ENCODE peak calls at places on chromosomes 12 and 14, in nine cellular contexts. One of them, this sample, is unnamed.

GRCh38 chr12:1827806-1828805 is 7.7 kb downstream of the LRTM2 start:
- DNase-seq in cardiac muscle cell: no peak
- DNase-seq in hippocampal formation: no peak
- DNase-seq in activated T-helper 1 cell treated with anti-CD3 and anti-CD28 coated beads, Interleukin-2, amount 50 U/mL, for 16 hours: no peak
- DNase-seq in tibial artery: no peak
- DNase-seq in kidney tubule cell: no peak
- DNase-seq in activated CD4-positive, alpha-beta T cell treated with anti-CD3 and anti-CD28 coated beads for 24 hours: no peak
- DNase-seq in NCI-H460: no peak
- DNase-seq in uterus: no peak
- DNase-seq in this sample: no peak

GRCh38 chr12:49233842-49234526 is 30.9 kb upstream of the TUBA1C start:
- DNase-seq in hippocampal formation: peak
- DNase-seq in NCI-H460: no peak
- DNase-seq in tibial artery: peak
- DNase-seq in kidney tubule cell: no peak
- DNase-seq in activated CD4-positive, alpha-beta T cell treated with anti-CD3 and anti-CD28 coated beads for 24 hours: no peak
- DNase-seq in activated T-helper 1 cell treated with anti-CD3 and anti-CD28 coated beads, Interleukin-2, amount 50 U/mL, for 16 hours: no peak
- DNase-seq in uterus: peak
- DNase-seq in cardiac muscle cell: no peak
- DNase-seq in this sample: no peak

GRCh38 chr14:73397810-73398209 is 60.5 kb downstream of the NUMB start:
- DNase-seq in hippocampal formation: no peak
- DNase-seq in tibial artery: no peak
- DNase-seq in NCI-H460: no peak
- DNase-seq in kidney tubule cell: no peak
- DNase-seq in activated CD4-positive, alpha-beta T cell treated with anti-CD3 and anti-CD28 coated beads for 24 hours: no peak
- DNase-seq in cardiac muscle cell: peak
- DNase-seq in uterus: no peak
- DNase-seq in activated T-helper 1 cell treated with anti-CD3 and anti-CD28 coated beads, Interleukin-2, amount 50 U/mL, for 16 hours: no peak
- DNase-seq in this sample: no peak

GRCh38 chr14:54577494-54577893 is 10.6 kb downstream of the SAMD4A start:
- DNase-seq in tibial artery: no peak
- DNase-seq in activated T-helper 1 cell treated with anti-CD3 and anti-CD28 coated beads, Interleukin-2, amount 50 U/mL, for 16 hours: no peak
- DNase-seq in NCI-H460: no peak
- DNase-seq in uterus: no peak
- DNase-seq in kidney tubule cell: no peak
- DNase-seq in hippocampal formation: no peak
- DNase-seq in cardiac muscle cell: no peak
- DNase-seq in activated CD4-positive, alpha-beta T cell treated with anti-CD3 and anti-CD28 coated beads for 24 hours: no peak
- DNase-seq in this sample: no peak

GRCh38 chr14:97251423-97252155 is 454.4 kb downstream of the VRK1 start:
- DNase-seq in NCI-H460: no peak
- DNase-seq in tibial artery: no peak
- DNase-seq in cardiac muscle cell: no peak
- DNase-seq in kidney tubule cell: no peak
- DNase-seq in uterus: no peak
- DNase-seq in activated T-helper 1 cell treated with anti-CD3 and anti-CD28 coated beads, Interleukin-2, amount 50 U/mL, for 16 hours: no peak
- DNase-seq in activated CD4-positive, alpha-beta T cell treated with anti-CD3 and anti-CD28 coated beads for 24 hours: no peak
- DNase-seq in hippocampal formation: no peak
- DNase-seq in this sample: no peak

GRCh38 chr12:124790650-124791400 is 72.8 kb downstream of the SCARB1 start:
- DNase-seq in NCI-H460: no peak
- DNase-seq in hippocampal formation: no peak
- DNase-seq in tibial artery: no peak
- DNase-seq in activated CD4-positive, alpha-beta T cell treated with anti-CD3 and anti-CD28 coated beads for 24 hours: no peak
- DNase-seq in kidney tubule cell: no peak
- DNase-seq in uterus: no peak
- DNase-seq in activated T-helper 1 cell treated with anti-CD3 and anti-CD28 coated beads, Interleukin-2, amount 50 U/mL, for 16 hours: no peak
- DNase-seq in cardiac muscle cell: no peak
- DNase-seq in this sample: no peak

GRCh38 chr12:94725375-94726168 is 75.2 kb upstream of the TMCC3 start:
- DNase-seq in hippocampal formation: no peak
- DNase-seq in activated CD4-positive, alpha-beta T cell treated with anti-CD3 and anti-CD28 coated beads for 24 hours: no peak
- DNase-seq in uterus: peak
- DNase-seq in tibial artery: peak
- DNase-seq in NCI-H460: peak
- DNase-seq in kidney tubule cell: no peak
- DNase-seq in cardiac muscle cell: peak
- DNase-seq in activated T-helper 1 cell treated with anti-CD3 and anti-CD28 coated beads, Interleukin-2, amount 50 U/mL, for 16 hours: no peak
- DNase-seq in this sample: peak

GRCh38 chr14:49294736-49295135 is 291.4 kb downstream of the RPS29 start:
- DNase-seq in uterus: no peak
- DNase-seq in cardiac muscle cell: no peak
- DNase-seq in tibial artery: no peak
- DNase-seq in NCI-H460: no peak
- DNase-seq in hippocampal formation: no peak
- DNase-seq in activated T-helper 1 cell treated with anti-CD3 and anti-CD28 coated beads, Interleukin-2, amount 50 U/mL, for 16 hours: no peak
- DNase-seq in activated CD4-positive, alpha-beta T cell treated with anti-CD3 and anti-CD28 coated beads for 24 hours: no peak
- DNase-seq in kidney tubule cell: no peak
- DNase-seq in this sample: no peak

GRCh38 chr12:31773223-31773750 is 44.5 kb upstream of the AMN1 start:
- DNase-seq in tibial artery: no peak
- DNase-seq in activated T-helper 1 cell treated with anti-CD3 and anti-CD28 coated beads, Interleukin-2, amount 50 U/mL, for 16 hours: no peak
- DNase-seq in hippocampal formation: no peak
- DNase-seq in activated CD4-positive, alpha-beta T cell treated with anti-CD3 and anti-CD28 coated beads for 24 hours: no peak
- DNase-seq in kidney tubule cell: no peak
- DNase-seq in NCI-H460: no peak
- DNase-seq in cardiac muscle cell: peak
- DNase-seq in uterus: peak
- DNase-seq in this sample: no peak

GRCh38 chr12:89470741-89471504 is 53.7 kb downstream of the GALNT4 start:
- DNase-seq in hippocampal formation: peak
- DNase-seq in kidney tubule cell: peak
- DNase-seq in uterus: no peak
- DNase-seq in NCI-H460: no peak
- DNase-seq in activated CD4-positive, alpha-beta T cell treated with anti-CD3 and anti-CD28 coated beads for 24 hours: no peak
- DNase-seq in tibial artery: no peak
- DNase-seq in cardiac muscle cell: peak
- DNase-seq in activated T-helper 1 cell treated with anti-CD3 and anti-CD28 coated beads, Interleukin-2, amount 50 U/mL, for 16 hours: no peak
- DNase-seq in this sample: no peak

GRCh38 chr12:76876696-76877229 is 2.1 kb downstream of the CSRP2 start:
- DNase-seq in uterus: no peak
- DNase-seq in NCI-H460: no peak
- DNase-seq in tibial artery: no peak
- DNase-seq in hippocampal formation: no peak
- DNase-seq in kidney tubule cell: no peak
- DNase-seq in activated CD4-positive, alpha-beta T cell treated with anti-CD3 and anti-CD28 coated beads for 24 hours: no peak
- DNase-seq in cardiac muscle cell: no peak
- DNase-seq in activated T-helper 1 cell treated with anti-CD3 and anti-CD28 coated beads, Interleukin-2, amount 50 U/mL, for 16 hours: no peak
- DNase-seq in this sample: no peak

GRCh38 chr14:49339130-49339529 is 247.1 kb downstream of the RPS29 start:
- DNase-seq in activated T-helper 1 cell treated with anti-CD3 and anti-CD28 coated beads, Interleukin-2, amount 50 U/mL, for 16 hours: no peak
- DNase-seq in uterus: no peak
- DNase-seq in tibial artery: no peak
- DNase-seq in cardiac muscle cell: no peak
- DNase-seq in kidney tubule cell: no peak
- DNase-seq in activated CD4-positive, alpha-beta T cell treated with anti-CD3 and anti-CD28 coated beads for 24 hours: no peak
- DNase-seq in NCI-H460: no peak
- DNase-seq in hippocampal formation: no peak
- DNase-seq in this sample: no peak

GRCh38 chr14:61196792-61197191 is 84.3 kb downstream of the TMEM30B start:
- DNase-seq in activated CD4-positive, alpha-beta T cell treated with anti-CD3 and anti-CD28 coated beads for 24 hours: no peak
- DNase-seq in cardiac muscle cell: peak
- DNase-seq in activated T-helper 1 cell treated with anti-CD3 and anti-CD28 coated beads, Interleukin-2, amount 50 U/mL, for 16 hours: no peak
- DNase-seq in NCI-H460: peak
- DNase-seq in tibial artery: no peak
- DNase-seq in hippocampal formation: no peak
- DNase-seq in kidney tubule cell: peak
- DNase-seq in uterus: no peak
- DNase-seq in this sample: no peak

GRCh38 chr12:76264617-76265016 is 83.6 kb downstream of the BBS10 start:
- DNase-seq in tibial artery: no peak
- DNase-seq in activated CD4-positive, alpha-beta T cell treated with anti-CD3 and anti-CD28 coated beads for 24 hours: no peak
- DNase-seq in NCI-H460: no peak
- DNase-seq in uterus: no peak
- DNase-seq in kidney tubule cell: peak
- DNase-seq in cardiac muscle cell: no peak
- DNase-seq in hippocampal formation: no peak
- DNase-seq in activated T-helper 1 cell treated with anti-CD3 and anti-CD28 coated beads, Interleukin-2, amount 50 U/mL, for 16 hours: no peak
- DNase-seq in this sample: no peak

GRCh38 chr12:6284273-6284672 is 26.2 kb upstream of the PLEKHG6 start:
- DNase-seq in activated CD4-positive, alpha-beta T cell treated with anti-CD3 and anti-CD28 coated beads for 24 hours: no peak
- DNase-seq in NCI-H460: no peak
- DNase-seq in tibial artery: no peak
- DNase-seq in hippocampal formation: no peak
- DNase-seq in uterus: no peak
- DNase-seq in cardiac muscle cell: no peak
- DNase-seq in activated T-helper 1 cell treated with anti-CD3 and anti-CD28 coated beads, Interleukin-2, amount 50 U/mL, for 16 hours: no peak
- DNase-seq in kidney tubule cell: no peak
- DNase-seq in this sample: no peak

GRCh38 chr14:99637624-99638023 is 7.3 kb upstream of the HHIPL1 start:
- DNase-seq in uterus: no peak
- DNase-seq in activated T-helper 1 cell treated with anti-CD3 and anti-CD28 coated beads, Interleukin-2, amount 50 U/mL, for 16 hours: no peak
- DNase-seq in cardiac muscle cell: no peak
- DNase-seq in hippocampal formation: no peak
- DNase-seq in kidney tubule cell: no peak
- DNase-seq in tibial artery: no peak
- DNase-seq in NCI-H460: no peak
- DNase-seq in activated CD4-positive, alpha-beta T cell treated with anti-CD3 and anti-CD28 coated beads for 24 hours: no peak
- DNase-seq in this sample: no peak

GRCh38 chr12:109053382-109054123 is 1.2 kb downstream of the USP30 start:
- DNase-seq in cardiac muscle cell: peak
- DNase-seq in NCI-H460: no peak
- DNase-seq in activated T-helper 1 cell treated with anti-CD3 and anti-CD28 coated beads, Interleukin-2, amount 50 U/mL, for 16 hours: peak
- DNase-seq in uterus: no peak
- DNase-seq in tibial artery: no peak
- DNase-seq in hippocampal formation: no peak
- DNase-seq in activated CD4-positive, alpha-beta T cell treated with anti-CD3 and anti-CD28 coated beads for 24 hours: peak
- DNase-seq in kidney tubule cell: peak
- DNase-seq in this sample: peak

GRCh38 chr12:62799766-62800406 is 135.1 kb downstream of the PPM1H start:
- DNase-seq in activated T-helper 1 cell treated with anti-CD3 and anti-CD28 coated beads, Interleukin-2, amount 50 U/mL, for 16 hours: no peak
- DNase-seq in activated CD4-positive, alpha-beta T cell treated with anti-CD3 and anti-CD28 coated beads for 24 hours: no peak
- DNase-seq in uterus: no peak
- DNase-seq in kidney tubule cell: peak
- DNase-seq in tibial artery: no peak
- DNase-seq in NCI-H460: peak
- DNase-seq in cardiac muscle cell: no peak
- DNase-seq in hippocampal formation: no peak
- DNase-seq in this sample: no peak

GRCh38 chr14:72215080-72215479 is 282.9 kb downstream of the RGS6 start:
- DNase-seq in hippocampal formation: no peak
- DNase-seq in uterus: no peak
- DNase-seq in activated T-helper 1 cell treated with anti-CD3 and anti-CD28 coated beads, Interleukin-2, amount 50 U/mL, for 16 hours: no peak
- DNase-seq in activated CD4-positive, alpha-beta T cell treated with anti-CD3 and anti-CD28 coated beads for 24 hours: no peak
- DNase-seq in NCI-H460: no peak
- DNase-seq in tibial artery: no peak
- DNase-seq in cardiac muscle cell: no peak
- DNase-seq in kidney tubule cell: no peak
- DNase-seq in this sample: no peak

GRCh38 chr12:106254724-106255123 is 6.9 kb upstream of the CKAP4 start:
- DNase-seq in uterus: no peak
- DNase-seq in activated T-helper 1 cell treated with anti-CD3 and anti-CD28 coated beads, Interleukin-2, amount 50 U/mL, for 16 hours: no peak
- DNase-seq in hippocampal formation: no peak
- DNase-seq in cardiac muscle cell: peak
- DNase-seq in NCI-H460: no peak
- DNase-seq in kidney tubule cell: no peak
- DNase-seq in activated CD4-positive, alpha-beta T cell treated with anti-CD3 and anti-CD28 coated beads for 24 hours: no peak
- DNase-seq in tibial artery: no peak
- DNase-seq in this sample: no peak

GRCh38 chr14:100237735-100238418 is 1.1 kb upstream of the YY1 start:
- DNase-seq in activated CD4-positive, alpha-beta T cell treated with anti-CD3 and anti-CD28 coated beads for 24 hours: no peak
- DNase-seq in activated T-helper 1 cell treated with anti-CD3 and anti-CD28 coated beads, Interleukin-2, amount 50 U/mL, for 16 hours: peak
- DNase-seq in NCI-H460: peak
- DNase-seq in kidney tubule cell: peak
- DNase-seq in tibial artery: peak
- DNase-seq in uterus: peak
- DNase-seq in cardiac muscle cell: peak
- DNase-seq in hippocampal formation: peak
- DNase-seq in this sample: peak

GRCh38 chr14:50859296-50859624 is 12.6 kb upstream of the ABHD12B start:
- DNase-seq in kidney tubule cell: no peak
- DNase-seq in tibial artery: no peak
- DNase-seq in activated T-helper 1 cell treated with anti-CD3 and anti-CD28 coated beads, Interleukin-2, amount 50 U/mL, for 16 hours: no peak
- DNase-seq in hippocampal formation: no peak
- DNase-seq in NCI-H460: no peak
- DNase-seq in cardiac muscle cell: no peak
- DNase-seq in activated CD4-positive, alpha-beta T cell treated with anti-CD3 and anti-CD28 coated beads for 24 hours: no peak
- DNase-seq in uterus: no peak
- DNase-seq in this sample: no peak

GRCh38 chr14:96042218-96042930 is 3.2 kb downstream of the C14orf132 start:
- DNase-seq in NCI-H460: no peak
- DNase-seq in tibial artery: no peak
- DNase-seq in cardiac muscle cell: no peak
- DNase-seq in activated CD4-positive, alpha-beta T cell treated with anti-CD3 and anti-CD28 coated beads for 24 hours: no peak
- DNase-seq in hippocampal formation: no peak
- DNase-seq in kidney tubule cell: no peak
- DNase-seq in uterus: no peak
- DNase-seq in activated T-helper 1 cell treated with anti-CD3 and anti-CD28 coated beads, Interleukin-2, amount 50 U/mL, for 16 hours: no peak
- DNase-seq in this sample: no peak

GRCh38 chr14:69247691-69248440 is 12.1 kb upstream of the GALNT16 start:
- DNase-seq in tibial artery: peak
- DNase-seq in kidney tubule cell: no peak
- DNase-seq in activated CD4-positive, alpha-beta T cell treated with anti-CD3 and anti-CD28 coated beads for 24 hours: no peak
- DNase-seq in cardiac muscle cell: no peak
- DNase-seq in activated T-helper 1 cell treated with anti-CD3 and anti-CD28 coated beads, Interleukin-2, amount 50 U/mL, for 16 hours: no peak
- DNase-seq in NCI-H460: no peak
- DNase-seq in hippocampal formation: no peak
- DNase-seq in uterus: peak
- DNase-seq in this sample: no peak

GRCh38 chr14:34012978-34013713 is 62.3 kb upstream of the EGLN3 start:
- DNase-seq in NCI-H460: no peak
- DNase-seq in hippocampal formation: no peak
- DNase-seq in kidney tubule cell: peak
- DNase-seq in cardiac muscle cell: no peak
- DNase-seq in tibial artery: no peak
- DNase-seq in uterus: no peak
- DNase-seq in activated T-helper 1 cell treated with anti-CD3 and anti-CD28 coated beads, Interleukin-2, amount 50 U/mL, for 16 hours: no peak
- DNase-seq in activated CD4-positive, alpha-beta T cell treated with anti-CD3 and anti-CD28 coated beads for 24 hours: no peak
- DNase-seq in this sample: no peak

GRCh38 chr14:100078997-100079561 is 13.9 kb downstream of the EVL start:
- DNase-seq in cardiac muscle cell: no peak
- DNase-seq in activated CD4-positive, alpha-beta T cell treated with anti-CD3 and anti-CD28 coated beads for 24 hours: no peak
- DNase-seq in kidney tubule cell: no peak
- DNase-seq in NCI-H460: no peak
- DNase-seq in uterus: no peak
- DNase-seq in activated T-helper 1 cell treated with anti-CD3 and anti-CD28 coated beads, Interleukin-2, amount 50 U/mL, for 16 hours: peak
- DNase-seq in hippocampal formation: no peak
- DNase-seq in tibial artery: no peak
- DNase-seq in this sample: peak

GRCh38 chr14:55599250-55599879 is 19.4 kb downstream of the KTN1 start:
- DNase-seq in uterus: peak
- DNase-seq in tibial artery: peak
- DNase-seq in hippocampal formation: no peak
- DNase-seq in NCI-H460: peak
- DNase-seq in activated T-helper 1 cell treated with anti-CD3 and anti-CD28 coated beads, Interleukin-2, amount 50 U/mL, for 16 hours: no peak
- DNase-seq in kidney tubule cell: peak
- DNase-seq in activated CD4-positive, alpha-beta T cell treated with anti-CD3 and anti-CD28 coated beads for 24 hours: no peak
- DNase-seq in cardiac muscle cell: no peak
- DNase-seq in this sample: no peak

GRCh38 chr12:47277071-47277408 is 197.3 kb upstream of the AMIGO2 start:
- DNase-seq in cardiac muscle cell: no peak
- DNase-seq in hippocampal formation: no peak
- DNase-seq in activated T-helper 1 cell treated with anti-CD3 and anti-CD28 coated beads, Interleukin-2, amount 50 U/mL, for 16 hours: no peak
- DNase-seq in tibial artery: no peak
- DNase-seq in uterus: no peak
- DNase-seq in NCI-H460: no peak
- DNase-seq in kidney tubule cell: peak
- DNase-seq in activated CD4-positive, alpha-beta T cell treated with anti-CD3 and anti-CD28 coated beads for 24 hours: no peak
- DNase-seq in this sample: no peak

GRCh38 chr14:69358233-69358963 is 39.7 kb downstream of the ERH start:
- DNase-seq in cardiac muscle cell: no peak
- DNase-seq in kidney tubule cell: peak
- DNase-seq in activated T-helper 1 cell treated with anti-CD3 and anti-CD28 coated beads, Interleukin-2, amount 50 U/mL, for 16 hours: no peak
- DNase-seq in activated CD4-positive, alpha-beta T cell treated with anti-CD3 and anti-CD28 coated beads for 24 hours: peak
- DNase-seq in tibial artery: no peak
- DNase-seq in NCI-H460: no peak
- DNase-seq in hippocampal formation: no peak
- DNase-seq in uterus: no peak
- DNase-seq in this sample: no peak

GRCh38 chr14:74491952-74492351 is 1.2 kb downstream of the NPC2 start:
- DNase-seq in NCI-H460: peak
- DNase-seq in hippocampal formation: no peak
- DNase-seq in activated CD4-positive, alpha-beta T cell treated with anti-CD3 and anti-CD28 coated beads for 24 hours: no peak
- DNase-seq in tibial artery: peak
- DNase-seq in cardiac muscle cell: peak
- DNase-seq in uterus: no peak
- DNase-seq in activated T-helper 1 cell treated with anti-CD3 and anti-CD28 coated beads, Interleukin-2, amount 50 U/mL, for 16 hours: no peak
- DNase-seq in kidney tubule cell: peak
- DNase-seq in this sample: peak

GRCh38 chr14:37623971-37624370 is 28.5 kb downstream of the TTC6 start:
- DNase-seq in uterus: no peak
- DNase-seq in activated CD4-positive, alpha-beta T cell treated with anti-CD3 and anti-CD28 coated beads for 24 hours: no peak
- DNase-seq in cardiac muscle cell: no peak
- DNase-seq in NCI-H460: no peak
- DNase-seq in activated T-helper 1 cell treated with anti-CD3 and anti-CD28 coated beads, Interleukin-2, amount 50 U/mL, for 16 hours: no peak
- DNase-seq in kidney tubule cell: peak
- DNase-seq in tibial artery: no peak
- DNase-seq in hippocampal formation: no peak
- DNase-seq in this sample: no peak

This sample was measured in effector memory CD8-positive, alpha-beta T cell.